ENCODE peak calls at places on chromosomes 11 and 22, in five cellular contexts. One of them, this sample, is unnamed.

GRCh38 chr11:57316017-57316416 is 8.7 kb downstream of the TNKS1BP1 start:
- DNase-seq in stimulated activated CD4-positive, alpha-beta T cell treated with anti-CD3 and anti-CD28 coated beads, TNF-alpha, amount 100 ng/mL, for 24 hours: no peak
- DNase-seq in cardiac fibroblast: no peak
- DNase-seq in activated naive CD4-positive, alpha-beta T cell: no peak
- DNase-seq in CD4-positive, alpha-beta memory T cell: no peak
- DNase-seq in this sample: no peak

GRCh38 chr22:29635734-29636357 is 32.4 kb downstream of the NF2 start:
- DNase-seq in stimulated activated CD4-positive, alpha-beta T cell treated with anti-CD3 and anti-CD28 coated beads, TNF-alpha, amount 100 ng/mL, for 24 hours: no peak
- DNase-seq in cardiac fibroblast: peak
- DNase-seq in activated naive CD4-positive, alpha-beta T cell: no peak
- DNase-seq in CD4-positive, alpha-beta memory T cell: peak
- DNase-seq in this sample: peak

GRCh38 chr11:2750101-2750509 is 50.3 kb upstream of the KCNQ1OT1 start:
- DNase-seq in stimulated activated CD4-positive, alpha-beta T cell treated with anti-CD3 and anti-CD28 coated beads, TNF-alpha, amount 100 ng/mL, for 24 hours: no peak
- DNase-seq in cardiac fibroblast: no peak
- DNase-seq in activated naive CD4-positive, alpha-beta T cell: no peak
- DNase-seq in CD4-positive, alpha-beta memory T cell: no peak
- DNase-seq in this sample: no peak

GRCh38 chr11:70826541-70826943 is 425.8 kb downstream of the SHANK2 start:
- DNase-seq in stimulated activated CD4-positive, alpha-beta T cell treated with anti-CD3 and anti-CD28 coated beads, TNF-alpha, amount 100 ng/mL, for 24 hours: no peak
- DNase-seq in cardiac fibroblast: no peak
- DNase-seq in activated naive CD4-positive, alpha-beta T cell: no peak
- DNase-seq in CD4-positive, alpha-beta memory T cell: no peak
- DNase-seq in this sample: peak

GRCh38 chr11:119742263-119742861 is 13.4 kb upstream of the NECTIN1 start:
- DNase-seq in stimulated activated CD4-positive, alpha-beta T cell treated with anti-CD3 and anti-CD28 coated beads, TNF-alpha, amount 100 ng/mL, for 24 hours: no peak
- DNase-seq in cardiac fibroblast: no peak
- DNase-seq in activated naive CD4-positive, alpha-beta T cell: no peak
- DNase-seq in CD4-positive, alpha-beta memory T cell: no peak
- DNase-seq in this sample: peak

GRCh38 chr22:23533328-23533762 is 46.7 kb downstream of the IGLL1 start:
- DNase-seq in stimulated activated CD4-positive, alpha-beta T cell treated with anti-CD3 and anti-CD28 coated beads, TNF-alpha, amount 100 ng/mL, for 24 hours: no peak
- DNase-seq in cardiac fibroblast: no peak
- DNase-seq in activated naive CD4-positive, alpha-beta T cell: no peak
- DNase-seq in CD4-positive, alpha-beta memory T cell: no peak
- DNase-seq in this sample: no peak

GRCh38 chr11:60159284-60159683 is 23.6 kb downstream of the MS4A6A start:
- DNase-seq in stimulated activated CD4-positive, alpha-beta T cell treated with anti-CD3 and anti-CD28 coated beads, TNF-alpha, amount 100 ng/mL, for 24 hours: no peak
- DNase-seq in cardiac fibroblast: no peak
- DNase-seq in activated naive CD4-positive, alpha-beta T cell: no peak
- DNase-seq in CD4-positive, alpha-beta memory T cell: no peak
- DNase-seq in this sample: no peak

GRCh38 chr11:33060271-33060670 is 20.9 kb downstream of the TCP11L1 start:
- DNase-seq in stimulated activated CD4-positive, alpha-beta T cell treated with anti-CD3 and anti-CD28 coated beads, TNF-alpha, amount 100 ng/mL, for 24 hours: no peak
- DNase-seq in cardiac fibroblast: no peak
- DNase-seq in activated naive CD4-positive, alpha-beta T cell: no peak
- DNase-seq in CD4-positive, alpha-beta memory T cell: no peak
- DNase-seq in this sample: no peak

GRCh38 chr11:134008593-134008992 is 51.8 kb upstream of the IGSF9B start:
- DNase-seq in stimulated activated CD4-positive, alpha-beta T cell treated with anti-CD3 and anti-CD28 coated beads, TNF-alpha, amount 100 ng/mL, for 24 hours: no peak
- DNase-seq in cardiac fibroblast: no peak
- DNase-seq in activated naive CD4-positive, alpha-beta T cell: no peak
- DNase-seq in CD4-positive, alpha-beta memory T cell: no peak
- DNase-seq in this sample: no peak

GRCh38 chr11:790721-791564 is 1.1 kb upstream of the CEND1 start:
- DNase-seq in stimulated activated CD4-positive, alpha-beta T cell treated with anti-CD3 and anti-CD28 coated beads, TNF-alpha, amount 100 ng/mL, for 24 hours: no peak
- DNase-seq in cardiac fibroblast: no peak
- DNase-seq in activated naive CD4-positive, alpha-beta T cell: no peak
- DNase-seq in CD4-positive, alpha-beta memory T cell: no peak
- DNase-seq in this sample: peak

GRCh38 chr22:29846290-29846689 is 8.2 kb upstream of the ASCC2 start:
- DNase-seq in stimulated activated CD4-positive, alpha-beta T cell treated with anti-CD3 and anti-CD28 coated beads, TNF-alpha, amount 100 ng/mL, for 24 hours: no peak
- DNase-seq in cardiac fibroblast: no peak
- DNase-seq in activated naive CD4-positive, alpha-beta T cell: no peak
- DNase-seq in CD4-positive, alpha-beta memory T cell: no peak
- DNase-seq in this sample: no peak

GRCh38 chr11:111833524-111833923 is 37.9 kb downstream of the ALG9 start:
- DNase-seq in stimulated activated CD4-positive, alpha-beta T cell treated with anti-CD3 and anti-CD28 coated beads, TNF-alpha, amount 100 ng/mL, for 24 hours: no peak
- DNase-seq in cardiac fibroblast: no peak
- DNase-seq in activated naive CD4-positive, alpha-beta T cell: no peak
- DNase-seq in CD4-positive, alpha-beta memory T cell: no peak
- DNase-seq in this sample: peak

GRCh38 chr11:783581-784015 is 6.3 kb downstream of the CEND1 start:
- DNase-seq in stimulated activated CD4-positive, alpha-beta T cell treated with anti-CD3 and anti-CD28 coated beads, TNF-alpha, amount 100 ng/mL, for 24 hours: no peak
- DNase-seq in cardiac fibroblast: peak
- DNase-seq in activated naive CD4-positive, alpha-beta T cell: no peak
- DNase-seq in CD4-positive, alpha-beta memory T cell: no peak
- DNase-seq in this sample: peak